ENCODE peak calls at places on chromosome 18, in seven cellular contexts. Q is Panc1, O is upper lobe of right lung, A is prostate gland, D is ascending aorta, K is left ventricle myocardium inferior, H is upper lobe of left lung. V is an unnamed sample.

GRCh38 chr18:74040459-74041332 is 106.9 kb downstream of the FBXO15 start:
- DNase-seq in Q (no peak), H (peak; percentile 55), O (peak; percentile 85), K (no peak), A (no peak), D (no peak), V (no peak)

GRCh38 chr18:33951031-33951430 is 273.7 kb downstream of the NOL4 start:
- DNase-seq in O (no peak), A (no peak), H (no peak), K (no peak), D (no peak), Q (no peak), V (no peak)

GRCh38 chr18:51229328-51229727 is 31.8 kb upstream of the MEX3C start:
- DNase-seq in K (no peak), D (no peak), O (no peak), H (no peak), Q (no peak), A (no peak), V (no peak)

GRCh38 chr18:74501386-74501785 is 5.2 kb downstream of the CNDP2 start:
- DNase-seq in O (no peak), H (peak; percentile 26), K (no peak), A (peak; percentile 25), Q (no peak), D (no peak), V (no peak)

GRCh38 chr18:11108956-11109355 is 40.4 kb downstream of the PIEZO2 start:
- DNase-seq in H (no peak), O (no peak), K (no peak), A (no peak), Q (no peak), D (no peak), V (no peak)

GRCh38 chr18:28510210-28510609 is 333.3 kb upstream of the CDH2 start:
- DNase-seq in D (no peak), O (no peak), Q (no peak), A (no peak), K (no peak), H (no peak), V (no peak)

GRCh38 chr18:51150430-51150746 is 47.1 kb downstream of the MEX3C start:
- DNase-seq in D (no peak), O (no peak), A (no peak), Q (no peak), H (no peak), K (no peak), V (no peak)

GRCh38 chr18:10062292-10062940 is 148.6 kb downstream of the VAPA start:
- DNase-seq in Q (no peak), H (no peak), O (no peak), D (no peak), A (no peak), K (no peak), V (no peak)

GRCh38 chr18:525066-525797 is 24.7 kb upstream of the COLEC12 start:
- DNase-seq in K (no peak), O (no peak), Q (peak; percentile 22), H (no peak), A (no peak), D (no peak), V (no peak)

GRCh38 chr18:34650121-34650545 is 60.0 kb upstream of the DTNA start:
- DNase-seq in O (no peak), H (no peak), D (no peak), K (no peak), A (no peak), Q (no peak), V (no peak)

DNA sequence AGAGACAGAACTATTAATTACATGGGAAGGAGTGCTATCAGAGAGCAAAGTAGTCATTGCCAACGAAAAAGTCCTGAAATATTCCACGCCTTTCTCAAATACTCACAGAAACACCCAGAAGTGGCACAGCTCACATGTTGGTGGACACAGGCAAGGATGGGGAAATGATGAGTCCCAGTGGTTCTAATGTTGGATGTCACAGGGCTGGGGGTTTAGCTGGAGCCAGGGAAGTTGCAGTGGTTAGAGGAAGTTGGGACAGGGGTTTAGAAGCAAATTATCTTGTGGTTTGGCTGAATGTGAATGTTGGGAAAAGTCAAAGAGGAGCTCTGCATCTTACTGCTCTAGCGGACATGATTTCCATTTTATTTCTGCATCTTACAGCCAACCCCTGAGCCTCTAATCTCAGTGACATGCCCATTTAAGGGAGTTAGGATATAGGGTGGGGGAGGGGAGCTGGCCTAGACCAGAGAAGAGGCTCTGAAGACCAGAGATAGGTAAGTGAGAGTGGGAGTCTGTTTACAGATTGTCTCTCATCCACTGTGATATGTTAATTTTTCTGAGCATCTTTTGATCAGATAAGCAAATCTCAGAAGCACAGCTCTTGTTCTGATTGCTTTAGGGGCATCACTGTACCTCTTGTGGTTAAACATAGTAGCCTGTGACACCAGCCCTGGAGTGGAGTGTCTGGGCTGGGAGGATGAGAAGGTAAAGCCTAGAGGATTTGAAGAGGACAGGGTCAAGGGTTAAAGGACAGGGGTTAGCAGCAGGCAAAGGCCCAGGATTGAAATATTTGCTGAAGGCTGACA is 43.5 kb downstream of the SETBP1 start:
- DNase-seq in O (no peak), K (no peak), D (peak; percentile 68), H (no peak), A (no peak), Q (no peak), V (no peak)
- H3K27ac ChIP-seq in O (no peak overlapping the region), K (peak overlapping the region; percentile 68), D (peak overlapping the region; percentile 75), H (peak overlapping the region; percentile 26), A (no peak overlapping the region), Q (no peak overlapping the region), V (peak overlapping the region; percentile 35)

DNA sequence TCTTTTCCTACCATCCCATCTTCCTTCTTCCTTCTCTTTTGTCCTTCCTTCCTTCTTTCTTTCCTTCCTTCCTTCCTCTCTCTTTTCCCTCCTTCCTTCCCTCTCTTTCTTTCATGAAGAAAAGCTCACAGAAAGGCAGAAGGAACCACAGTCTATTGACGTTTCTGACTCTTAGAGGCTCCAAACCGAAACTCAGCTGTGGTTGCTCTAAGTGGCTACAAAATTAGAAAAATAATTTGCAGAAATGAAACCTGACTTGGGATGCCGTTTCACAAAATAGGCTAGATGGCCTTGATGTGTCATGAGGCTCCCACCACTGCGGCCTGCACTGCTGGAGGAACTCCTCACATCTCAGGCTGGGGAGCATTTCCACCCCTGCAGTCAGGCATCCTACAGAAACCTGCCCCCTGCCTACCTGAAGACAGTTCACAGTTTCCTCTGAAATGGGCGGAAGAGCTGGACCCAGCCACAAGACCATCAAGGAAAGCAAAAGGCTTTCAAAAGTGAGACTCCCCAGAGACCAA is 165.6 kb downstream of the SMAD7 start:
- DNase-seq in Q (no peak), O (peak; percentile 79), D (no peak), H (peak; percentile 48), K (peak; percentile 14), A (no peak), V (peak; percentile 23)
- H3K4me1 ChIP-seq in Q (no peaks in the 10 kb centered on the region), O (peaks cover 58% of the 10 kb centered on the region), D (peaks cover 80% of the 10 kb centered on the region), H (peaks cover 57% of the 10 kb centered on the region), K (peaks cover 90% of the 10 kb centered on the region), A (peaks cover 8% of the 10 kb centered on the region), V (no peaks in the 10 kb centered on the region)

DNA sequence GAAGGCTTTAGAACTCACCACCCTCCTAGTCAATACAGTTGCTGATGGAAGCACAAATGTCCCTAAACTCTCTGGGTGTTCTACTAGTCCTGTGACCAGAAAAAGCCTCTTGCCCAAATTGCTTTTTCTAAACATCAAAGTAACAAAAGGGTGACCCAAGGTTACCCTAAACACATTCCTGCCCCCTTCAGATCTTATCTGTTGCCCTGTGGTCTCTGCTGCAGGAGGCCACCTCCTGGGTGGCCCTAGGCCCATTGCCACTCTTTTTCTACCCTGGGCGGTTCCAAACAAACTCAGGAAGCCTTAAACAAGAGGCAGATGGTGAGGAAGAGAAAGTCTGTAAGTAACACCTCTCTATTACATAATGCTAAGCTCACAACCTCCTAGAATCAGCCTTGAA is 3.3 kb downstream of the RNF152 start:
- DNase-seq in A (no peak), O (no peak), D (no peak), Q (no peak), H (no peak), K (no peak), V (no peak)
- H3K27ac ChIP-seq in A (no peak overlapping the region), O (no peak overlapping the region), D (no peak overlapping the region), Q (no peak overlapping the region), H (no peak overlapping the region), K (peak overlapping the region; percentile 27), V (no peak overlapping the region)

DNA sequence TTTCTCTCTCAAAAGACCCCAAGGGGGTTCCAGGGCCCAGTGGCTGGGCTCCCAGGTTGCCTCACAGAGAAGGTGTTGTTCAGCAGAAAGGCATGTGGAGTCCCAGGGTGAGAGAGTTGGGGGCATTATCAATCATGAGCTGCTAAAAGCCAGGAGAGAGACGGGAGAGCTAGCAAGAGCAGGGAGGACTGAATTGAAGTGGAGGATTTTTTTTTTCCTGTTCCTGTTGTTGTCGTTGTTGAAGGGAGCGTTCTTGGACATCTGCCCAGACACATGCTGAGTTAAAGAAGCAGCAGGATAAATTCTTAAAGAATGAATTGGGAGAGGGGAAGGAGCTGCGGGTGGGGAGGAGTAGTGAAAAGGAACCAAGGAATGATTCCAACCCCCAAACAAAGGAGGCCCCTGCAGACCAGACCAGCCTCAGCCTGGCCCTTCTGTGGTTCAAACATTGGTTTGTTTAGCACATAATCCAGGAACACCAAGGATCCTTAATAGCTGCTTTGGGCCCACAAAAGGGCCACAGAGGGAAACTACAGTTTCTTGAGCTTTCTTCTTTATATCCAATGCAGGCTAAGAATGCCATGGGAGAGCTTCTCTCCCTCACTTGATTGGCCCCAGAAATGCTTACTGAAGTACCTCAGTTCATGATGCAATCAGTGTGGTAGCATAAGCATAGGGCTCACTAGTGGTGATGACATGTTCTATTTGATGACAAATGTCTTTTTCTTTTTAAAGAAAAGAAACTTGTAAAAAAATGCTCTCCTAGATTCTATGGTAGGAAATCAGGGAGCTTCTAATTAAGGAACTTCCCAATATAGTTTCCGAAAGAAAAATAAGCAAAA is 146.0 kb downstream of the SETBP1 start:
- DNase-seq in O (no peak), D (peak; percentile 85), A (peak; percentile 87), Q (no peak), H (peak; percentile 69), K (peak; percentile 42), V (no peak)
- H3K4me1 ChIP-seq in O (peaks cover 29% of the 10 kb centered on the region), D (peaks cover 22% of the 10 kb centered on the region), A (peaks cover 2% of the 10 kb centered on the region), Q (no peaks in the 10 kb centered on the region), H (peaks cover 26% of the 10 kb centered on the region), K (peaks cover 61% of the 10 kb centered on the region), V (peaks cover 29% of the 10 kb centered on the region)

GRCh38 chr18:48963555-48964480 is 13.1 kb upstream of the SMAD7 start:
- DNase-seq in Q (no peak), H (no peak), A (no peak), K (no peak), D (no peak), O (no peak), V (no peak)
- H3K27ac ChIP-seq in Q (no peak overlapping the region), H (peak overlapping the region; percentile 12), A (no peak overlapping the region), K (no peak overlapping the region), D (no peak overlapping the region), O (peak overlapping the region; percentile 33), V (no peak overlapping the region)

DNA sequence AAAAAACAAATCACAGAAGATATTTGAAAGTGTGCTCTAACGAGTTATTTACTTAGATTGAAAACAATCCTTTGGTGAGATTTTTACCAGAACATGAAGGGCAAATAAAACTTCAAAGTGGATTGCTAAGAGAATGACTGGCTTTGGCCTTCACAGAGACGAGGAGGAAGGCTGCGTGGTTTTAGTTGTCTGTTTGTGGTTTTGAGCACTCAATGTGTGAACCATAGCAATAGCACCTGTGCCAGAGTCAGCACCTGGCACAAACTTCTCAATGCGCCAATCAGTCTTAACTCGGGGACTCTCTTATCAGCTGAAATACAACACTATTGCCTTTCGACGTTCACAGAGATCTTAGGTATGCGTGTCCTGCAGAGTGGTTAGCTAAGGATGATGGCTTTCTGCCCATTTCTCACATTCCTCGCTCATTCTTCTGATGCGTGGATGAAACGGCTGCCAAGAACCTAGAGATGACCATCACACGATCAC is 70.0 kb downstream of the MBP start:
- DNase-seq in K (no peak), D (no peak), A (no peak), H (peak; percentile 49), O (no peak), Q (no peak), V (no peak)
- H3K4me1 ChIP-seq in K (peaks cover 60% of the 10 kb centered on the region), D (peaks cover 17% of the 10 kb centered on the region), A (no peaks in the 10 kb centered on the region), H (peaks cover 61% of the 10 kb centered on the region), O (peaks cover 66% of the 10 kb centered on the region), Q (peaks cover 65% of the 10 kb centered on the region), V (peaks cover 32% of the 10 kb centered on the region)